ENCODE peak calls at places on chromosomes 2 and 18, in nine cellular contexts. One of them, this sample, is unnamed.

GRCh38 chr2:28080911-28081310 is 190.4 kb downstream of the BABAM2 start:
- DNase-seq in EL: peak; percentile 78
- DNase-seq in Jurkat, Clone E6-1: no peak
- DNase-seq in activated CD4-positive, alpha-beta T cell treated with anti-CD3 and anti-CD28 coated beads for 48 hours: no peak
- DNase-seq in retina: no peak
- DNase-seq in posterior cingulate gyrus: no peak
- DNase-seq in AG10803: peak; percentile 86
- DNase-seq in activated naive CD8-positive, alpha-beta T cell treated with anti-CD3 and anti-CD28 coated beads, Interleukin-2, amount 10 ng/mL, durations not matched to agents 7 days and 5 days: no peak
- DNase-seq in GM04504: peak; percentile 58
- DNase-seq in this sample: no peak

GRCh38 chr18:59707306-59707705 is 10.1 kb upstream of the CCBE1 start:
- DNase-seq in EL: no peak
- DNase-seq in Jurkat, Clone E6-1: peak; percentile 28
- DNase-seq in activated CD4-positive, alpha-beta T cell treated with anti-CD3 and anti-CD28 coated beads for 48 hours: no peak
- DNase-seq in retina: no peak
- DNase-seq in posterior cingulate gyrus: no peak
- DNase-seq in AG10803: no peak
- DNase-seq in activated naive CD8-positive, alpha-beta T cell treated with anti-CD3 and anti-CD28 coated beads, Interleukin-2, amount 10 ng/mL, durations not matched to agents 7 days and 5 days: no peak
- DNase-seq in GM04504: no peak
- DNase-seq in this sample: no peak

GRCh38 chr2:205758498-205758897 is 76.2 kb downstream of the NRP2 start:
- DNase-seq in EL: no peak
- DNase-seq in Jurkat, Clone E6-1: no peak
- DNase-seq in activated CD4-positive, alpha-beta T cell treated with anti-CD3 and anti-CD28 coated beads for 48 hours: no peak
- DNase-seq in retina: no peak
- DNase-seq in posterior cingulate gyrus: no peak
- DNase-seq in AG10803: no peak
- DNase-seq in activated naive CD8-positive, alpha-beta T cell treated with anti-CD3 and anti-CD28 coated beads, Interleukin-2, amount 10 ng/mL, durations not matched to agents 7 days and 5 days: no peak
- DNase-seq in GM04504: no peak
- DNase-seq in this sample: no peak

GRCh38 chr18:3985664-3986063 is 469.4 kb downstream of the DLGAP1 start:
- DNase-seq in EL: peak; percentile 84
- DNase-seq in Jurkat, Clone E6-1: no peak
- DNase-seq in activated CD4-positive, alpha-beta T cell treated with anti-CD3 and anti-CD28 coated beads for 48 hours: no peak
- DNase-seq in retina: no peak
- DNase-seq in posterior cingulate gyrus: no peak
- DNase-seq in AG10803: peak; percentile 57
- DNase-seq in activated naive CD8-positive, alpha-beta T cell treated with anti-CD3 and anti-CD28 coated beads, Interleukin-2, amount 10 ng/mL, durations not matched to agents 7 days and 5 days: no peak
- DNase-seq in GM04504: peak; percentile 10
- DNase-seq in this sample: no peak

GRCh38 chr2:232693344-232693743 is 3.8 kb upstream of the GIGYF2 start:
- DNase-seq in EL: no peak
- DNase-seq in Jurkat, Clone E6-1: no peak
- DNase-seq in activated CD4-positive, alpha-beta T cell treated with anti-CD3 and anti-CD28 coated beads for 48 hours: no peak
- DNase-seq in retina: no peak
- DNase-seq in posterior cingulate gyrus: no peak
- DNase-seq in AG10803: no peak
- DNase-seq in activated naive CD8-positive, alpha-beta T cell treated with anti-CD3 and anti-CD28 coated beads, Interleukin-2, amount 10 ng/mL, durations not matched to agents 7 days and 5 days: no peak
- DNase-seq in GM04504: no peak
- DNase-seq in this sample: no peak

GRCh38 chr18:60066576-60066975 is 166.8 kb downstream of the PMAIP1 start:
- DNase-seq in EL: no peak
- DNase-seq in Jurkat, Clone E6-1: no peak
- DNase-seq in activated CD4-positive, alpha-beta T cell treated with anti-CD3 and anti-CD28 coated beads for 48 hours: no peak
- DNase-seq in retina: no peak
- DNase-seq in posterior cingulate gyrus: no peak
- DNase-seq in AG10803: no peak
- DNase-seq in activated naive CD8-positive, alpha-beta T cell treated with anti-CD3 and anti-CD28 coated beads, Interleukin-2, amount 10 ng/mL, durations not matched to agents 7 days and 5 days: no peak
- DNase-seq in GM04504: no peak
- DNase-seq in this sample: no peak

GRCh38 chr18:79361766-79362522 is 33.8 kb upstream of the NFATC1 start:
- DNase-seq in EL: peak; percentile 70
- DNase-seq in Jurkat, Clone E6-1: no peak
- DNase-seq in activated CD4-positive, alpha-beta T cell treated with anti-CD3 and anti-CD28 coated beads for 48 hours: no peak
- DNase-seq in retina: no peak
- DNase-seq in posterior cingulate gyrus: no peak
- DNase-seq in AG10803: no peak
- DNase-seq in activated naive CD8-positive, alpha-beta T cell treated with anti-CD3 and anti-CD28 coated beads, Interleukin-2, amount 10 ng/mL, durations not matched to agents 7 days and 5 days: no peak
- DNase-seq in GM04504: no peak
- DNase-seq in this sample: no peak

GRCh38 chr2:238231251-238231793 is 8.5 kb downstream of the HES6 start:
- DNase-seq in EL: peak; percentile 45
- DNase-seq in Jurkat, Clone E6-1: peak; percentile 17
- DNase-seq in activated CD4-positive, alpha-beta T cell treated with anti-CD3 and anti-CD28 coated beads for 48 hours: peak; percentile 83
- DNase-seq in retina: peak; percentile 87
- DNase-seq in posterior cingulate gyrus: peak; percentile 72
- DNase-seq in AG10803: no peak
- DNase-seq in activated naive CD8-positive, alpha-beta T cell treated with anti-CD3 and anti-CD28 coated beads, Interleukin-2, amount 10 ng/mL, durations not matched to agents 7 days and 5 days: peak; percentile 82
- DNase-seq in GM04504: no peak
- DNase-seq in this sample: peak; percentile 86

GRCh38 chr2:70726186-70726585 is 41.8 kb downstream of the ADD2 start:
- DNase-seq in EL: no peak
- DNase-seq in Jurkat, Clone E6-1: no peak
- DNase-seq in activated CD4-positive, alpha-beta T cell treated with anti-CD3 and anti-CD28 coated beads for 48 hours: no peak
- DNase-seq in retina: peak; percentile 76
- DNase-seq in posterior cingulate gyrus: no peak
- DNase-seq in AG10803: no peak
- DNase-seq in activated naive CD8-positive, alpha-beta T cell treated with anti-CD3 and anti-CD28 coated beads, Interleukin-2, amount 10 ng/mL, durations not matched to agents 7 days and 5 days: no peak
- DNase-seq in GM04504: no peak
- DNase-seq in this sample: no peak

GRCh38 chr2:236021497-236022057 is 146.6 kb downstream of the GBX2 start:
- DNase-seq in EL: no peak
- DNase-seq in Jurkat, Clone E6-1: no peak
- DNase-seq in activated CD4-positive, alpha-beta T cell treated with anti-CD3 and anti-CD28 coated beads for 48 hours: no peak
- DNase-seq in retina: no peak
- DNase-seq in posterior cingulate gyrus: no peak
- DNase-seq in AG10803: peak; percentile 16
- DNase-seq in activated naive CD8-positive, alpha-beta T cell treated with anti-CD3 and anti-CD28 coated beads, Interleukin-2, amount 10 ng/mL, durations not matched to agents 7 days and 5 days: no peak
- DNase-seq in GM04504: peak; percentile 2
- DNase-seq in this sample: no peak

GRCh38 chr2:9252002-9252357 is 45.4 kb downstream of the ASAP2 start:
- DNase-seq in EL: no peak
- DNase-seq in Jurkat, Clone E6-1: no peak
- DNase-seq in activated CD4-positive, alpha-beta T cell treated with anti-CD3 and anti-CD28 coated beads for 48 hours: no peak
- DNase-seq in retina: peak; percentile 47
- DNase-seq in posterior cingulate gyrus: no peak
- DNase-seq in AG10803: no peak
- DNase-seq in activated naive CD8-positive, alpha-beta T cell treated with anti-CD3 and anti-CD28 coated beads, Interleukin-2, amount 10 ng/mL, durations not matched to agents 7 days and 5 days: no peak
- DNase-seq in GM04504: no peak
- DNase-seq in this sample: no peak

GRCh38 chr2:227106845-227107759 is 56.9 kb downstream of the COL4A4 start:
- DNase-seq in EL: peak; percentile 69
- DNase-seq in Jurkat, Clone E6-1: peak; percentile 47
- DNase-seq in activated CD4-positive, alpha-beta T cell treated with anti-CD3 and anti-CD28 coated beads for 48 hours: peak; percentile 60
- DNase-seq in retina: peak; percentile 68
- DNase-seq in posterior cingulate gyrus: no peak
- DNase-seq in AG10803: peak; percentile 68
- DNase-seq in activated naive CD8-positive, alpha-beta T cell treated with anti-CD3 and anti-CD28 coated beads, Interleukin-2, amount 10 ng/mL, durations not matched to agents 7 days and 5 days: no peak
- DNase-seq in GM04504: peak; percentile 53
- DNase-seq in this sample: no peak

GRCh38 chr2:6914829-6915228 is 2.4 kb upstream of the RNF144A start:
- DNase-seq in EL: peak; percentile 20
- DNase-seq in Jurkat, Clone E6-1: no peak
- DNase-seq in activated CD4-positive, alpha-beta T cell treated with anti-CD3 and anti-CD28 coated beads for 48 hours: peak; percentile 45
- DNase-seq in retina: no peak
- DNase-seq in posterior cingulate gyrus: no peak
- DNase-seq in AG10803: peak; percentile 13
- DNase-seq in activated naive CD8-positive, alpha-beta T cell treated with anti-CD3 and anti-CD28 coated beads, Interleukin-2, amount 10 ng/mL, durations not matched to agents 7 days and 5 days: no peak
- DNase-seq in GM04504: no peak
- DNase-seq in this sample: no peak

GRCh38 chr2:159051656-159052055 is 83.2 kb downstream of the TANC1 start:
- DNase-seq in EL: no peak
- DNase-seq in Jurkat, Clone E6-1: no peak
- DNase-seq in activated CD4-positive, alpha-beta T cell treated with anti-CD3 and anti-CD28 coated beads for 48 hours: no peak
- DNase-seq in retina: no peak
- DNase-seq in posterior cingulate gyrus: no peak
- DNase-seq in AG10803: peak; percentile 60
- DNase-seq in activated naive CD8-positive, alpha-beta T cell treated with anti-CD3 and anti-CD28 coated beads, Interleukin-2, amount 10 ng/mL, durations not matched to agents 7 days and 5 days: no peak
- DNase-seq in GM04504: no peak
- DNase-seq in this sample: no peak